ENCODE peak calls at places on chromosomes 13 and 19, in seven cellular contexts. W is NCI-H526, K is NCI-H1092 treated with DMSO at 0.1 percent for 48 hours, X is NCI-H1930, J is BE2C, G is A549, D is ovary. Z is an unnamed sample.

GRCh38 chr19:47719047-47719885 is 6.0 kb downstream of the EHD2 start:
- DNase-seq in W (peak), K (no peak), X (no peak), J (peak), G (peak), D (peak), Z (no peak)

GRCh38 chr19:18332917-18333530 is 7.4 kb upstream of the PGPEP1 start:
- DNase-seq in W (no peak), K (no peak), X (no peak), J (no peak), G (no peak), D (no peak), Z (no peak)

GRCh38 chr19:29092712-29093552 is 120.0 kb downstream of the UQCRFS1 start:
- DNase-seq in W (no peak), K (no peak), X (no peak), J (no peak), G (no peak), D (no peak), Z (no peak)

GRCh38 chr13:100035936-100036335 is 53.0 kb upstream of the PCCA start:
- DNase-seq in W (no peak), K (no peak), X (no peak), J (no peak), G (no peak), D (no peak), Z (no peak)

GRCh38 chr19:1087813-1088418 is 7.3 kb downstream of the POLR2E start:
- DNase-seq in W (no peak), K (no peak), X (no peak), J (no peak), G (no peak), D (no peak), Z (no peak)

GRCh38 chr13:94967183-94968039 is 255.1 kb upstream of the SOX21 start:
- DNase-seq in W (peak), K (peak), X (peak), J (peak), G (peak), D (peak), Z (peak)

GRCh38 chr13:82681535-82681934 is 1200.7 kb downstream of the SLITRK1 start:
- DNase-seq in W (no peak), K (no peak), X (no peak), J (no peak), G (no peak), D (no peak), Z (peak)

GRCh38 chr13:21895769-21896168 is 224.9 kb downstream of the FGF9 start:
- DNase-seq in W (no peak), K (no peak), X (no peak), J (no peak), G (no peak), D (no peak), Z (no peak)

GRCh38 chr13:72290962-72291681 is 424.1 kb upstream of the DACH1 start:
- DNase-seq in W (no peak), K (no peak), X (no peak), J (no peak), G (no peak), D (no peak), Z (no peak)

GRCh38 chr13:87671824-87672603 is 843 bp downstream of the SLITRK5 start:
- DNase-seq in W (peak), K (peak), X (no peak), J (peak), G (no peak), D (no peak), Z (peak)

GRCh38 chr19:970695-971094 is 13.4 kb upstream of the WDR18 start:
- DNase-seq in W (no peak), K (no peak), X (no peak), J (peak), G (no peak), D (peak), Z (no peak)

GRCh38 chr13:33394294-33394932 is 108.9 kb upstream of the STARD13 start:
- DNase-seq in W (no peak), K (no peak), X (no peak), J (no peak), G (no peak), D (no peak), Z (no peak)

GRCh38 chr19:48780684-48781391 is 25.5 kb downstream of the FGF21 start:
- DNase-seq in W (no peak), K (no peak), X (no peak), J (peak), G (no peak), D (no peak), Z (no peak)

GRCh38 chr13:97205971-97206370 is 16.2 kb upstream of the MBNL2 start:
- DNase-seq in W (no peak), K (no peak), X (no peak), J (no peak), G (peak), D (no peak), Z (no peak)

GRCh38 chr19:292281-292884 is 1.2 kb upstream of the PLPP2 start:
- DNase-seq in W (no peak), K (no peak), X (no peak), J (no peak), G (no peak), D (no peak), Z (no peak)

GRCh38 chr19:42246143-42246868 is 3.9 kb upstream of the GSK3A start:
- DNase-seq in W (peak), K (peak), X (peak), J (peak), G (peak), D (peak), Z (peak)

GRCh38 chr19:40601061-40601973 is at the start of gene LTBP4:
- DNase-seq in W (peak), K (no peak), X (peak), J (peak), G (no peak), D (peak), Z (no peak)

GRCh38 chr13:70098669-70099068 is 9.0 kb upstream of the ATXN8OS start:
- DNase-seq in W (peak), K (peak), X (no peak), J (no peak), G (no peak), D (no peak), Z (peak)

GRCh38 chr13:23183292-23183691 is 2.5 kb downstream of the SGCG start:
- DNase-seq in W (no peak), K (no peak), X (no peak), J (no peak), G (no peak), D (no peak), Z (no peak)

GRCh38 chr13:91360246-91360751 is 12.8 kb downstream of the MIR17HG start:
- DNase-seq in W (no peak), K (no peak), X (no peak), J (no peak), G (no peak), D (no peak), Z (no peak)

GRCh38 chr19:310141-310651 is 19.0 kb upstream of the PLPP2 start:
- DNase-seq in W (no peak), K (no peak), X (no peak), J (no peak), G (no peak), D (no peak), Z (peak)

GRCh38 chr13:67061750-67062149 is 168.4 kb downstream of the PCDH9 start:
- DNase-seq in W (no peak), K (no peak), X (no peak), J (no peak), G (no peak), D (no peak), Z (no peak)

GRCh38 chr19:10431254-10431942 is 11.1 kb downstream of the PDE4A start:
- DNase-seq in W (no peak), K (no peak), X (no peak), J (no peak), G (no peak), D (no peak), Z (no peak)

GRCh38 chr13:20826810-20827560 is 53.2 kb upstream of the EEF1AKMT1 start:
- DNase-seq in W (no peak), K (no peak), X (no peak), J (no peak), G (no peak), D (no peak), Z (no peak)

GRCh38 chr19:36149673-36150406 is 2.4 kb downstream of the COX7A1 start:
- DNase-seq in W (no peak), K (no peak), X (no peak), J (no peak), G (no peak), D (no peak), Z (no peak)

GRCh38 chr19:12873891-12874745 is 7.1 kb downstream of the DNASE2 start:
- DNase-seq in W (no peak), K (no peak), X (no peak), J (no peak), G (no peak), D (peak), Z (no peak)

GRCh38 chr13:95535243-95535642 is 17.3 kb upstream of the CLDN10 start:
- DNase-seq in W (no peak), K (peak), X (no peak), J (no peak), G (peak), D (no peak), Z (peak)

GRCh38 chr19:7917292-7918061 is 2.7 kb upstream of the SNAPC2 start:
- DNase-seq in W (peak), K (peak), X (peak), J (peak), G (peak), D (peak), Z (peak)